ENCODE peak calls at places on chromosomes 7 and 10, in four cellular contexts. One of them, this sample, is unnamed.

GRCh38 chr7:77959080-77959479 is 160.5 kb downstream of the PHTF2 start:
- DNase-seq in K562: no peak
- DNase-seq in HCT116: no peak
- DNase-seq in HepG2: no peak
- DNase-seq in this sample: no peak

GRCh38 chr7:51028128-51028830 is 245.6 kb upstream of the GRB10 start:
- DNase-seq in HCT116: no peak
- DNase-seq in K562: no peak
- DNase-seq in HepG2: no peak
- DNase-seq in this sample: no peak

GRCh38 chr7:151904270-151904669 is 27.4 kb upstream of the PRKAG2 start:
- DNase-seq in HCT116: no peak
- DNase-seq in K562: no peak
- DNase-seq in HepG2: no peak
- DNase-seq in this sample: no peak

GRCh38 chr10:58757352-58758071 is 244.8 kb downstream of the BICC1 start:
- DNase-seq in HCT116: no peak
- DNase-seq in K562: no peak
- DNase-seq in HepG2: no peak
- DNase-seq in this sample: no peak

GRCh38 chr10:1648648-1649047 is 88.7 kb downstream of the ADARB2 start:
- DNase-seq in K562: no peak
- DNase-seq in HepG2: no peak
- DNase-seq in HCT116: no peak
- DNase-seq in this sample: peak; percentile 25

GRCh38 chr7:7251742-7252141 is 69.4 kb downstream of the C1GALT1 start:
- DNase-seq in K562: no peak
- DNase-seq in HCT116: no peak
- DNase-seq in HepG2: no peak
- DNase-seq in this sample: peak; percentile 72

GRCh38 chr10:88256013-88256680 is 327.0 kb downstream of the RNLS start:
- DNase-seq in HepG2: no peak
- DNase-seq in HCT116: no peak
- DNase-seq in K562: no peak
- DNase-seq in this sample: no peak

GRCh38 chr7:98251844-98252639 is at the start of gene TECPR1:
- DNase-seq in HepG2: peak; percentile 90
- DNase-seq in HCT116: peak; percentile 84
- DNase-seq in K562: peak; percentile 94
- DNase-seq in this sample: peak; percentile 66

GRCh38 chr10:19930936-19931859 is 115.0 kb downstream of the PLXDC2 start:
- DNase-seq in HCT116: no peak
- DNase-seq in HepG2: no peak
- DNase-seq in K562: no peak
- DNase-seq in this sample: no peak

GRCh38 chr10:118768041-118768933 is 13.5 kb upstream of the CACUL1 start:
- DNase-seq in HepG2: no peak
- DNase-seq in HCT116: no peak
- DNase-seq in K562: peak; percentile 28
- DNase-seq in this sample: no peak

GRCh38 chr7:17900464-17900863 is 39.8 kb downstream of the SNX13 start:
- DNase-seq in K562: no peak
- DNase-seq in HCT116: no peak
- DNase-seq in HepG2: no peak
- DNase-seq in this sample: no peak

GRCh38 chr7:156989766-156990535 is 20.5 kb downstream of the MNX1 start:
- DNase-seq in HCT116: no peak
- DNase-seq in K562: no peak
- DNase-seq in HepG2: no peak
- DNase-seq in this sample: no peak

GRCh38 chr10:121754667-121755066 is 156.4 kb upstream of the FGFR2 start:
- DNase-seq in K562: no peak
- DNase-seq in HCT116: no peak
- DNase-seq in HepG2: no peak
- DNase-seq in this sample: no peak

GRCh38 chr10:112182808-112183328 is 697 bp downstream of the GPAM start:
- DNase-seq in HCT116: no peak
- DNase-seq in K562: no peak
- DNase-seq in HepG2: no peak
- DNase-seq in this sample: no peak

GRCh38 chr7:41702635-41703371 is at the start of gene INHBA:
- DNase-seq in HCT116: no peak
- DNase-seq in HepG2: no peak
- DNase-seq in K562: no peak
- DNase-seq in this sample: no peak

GRCh38 chr10:14244801-14245211 is 85.9 kb downstream of the FRMD4A start:
- DNase-seq in HCT116: peak; percentile 35
- DNase-seq in K562: no peak
- DNase-seq in HepG2: no peak
- DNase-seq in this sample: no peak
- TF ChIP-seq ZBTB33 in HCT116: no peak
- TF ChIP-seq ZBTB33 in K562: no peak
- TF ChIP-seq ZBTB33 in HepG2: no peak
- TF ChIP-seq ZBTB33 in this sample: no peak

GRCh38 chr10:60427709-60428386 is 38.2 kb upstream of the ANK3 start:
- DNase-seq in K562: no peak
- DNase-seq in HCT116: no peak
- DNase-seq in HepG2: no peak
- DNase-seq in this sample: no peak
- TF ChIP-seq ATF3 in K562: no peak
- TF ChIP-seq ATF3 in HCT116: no peak
- TF ChIP-seq ATF3 in HepG2: no peak
- TF ChIP-seq ATF3 in this sample: no peak

DNA sequence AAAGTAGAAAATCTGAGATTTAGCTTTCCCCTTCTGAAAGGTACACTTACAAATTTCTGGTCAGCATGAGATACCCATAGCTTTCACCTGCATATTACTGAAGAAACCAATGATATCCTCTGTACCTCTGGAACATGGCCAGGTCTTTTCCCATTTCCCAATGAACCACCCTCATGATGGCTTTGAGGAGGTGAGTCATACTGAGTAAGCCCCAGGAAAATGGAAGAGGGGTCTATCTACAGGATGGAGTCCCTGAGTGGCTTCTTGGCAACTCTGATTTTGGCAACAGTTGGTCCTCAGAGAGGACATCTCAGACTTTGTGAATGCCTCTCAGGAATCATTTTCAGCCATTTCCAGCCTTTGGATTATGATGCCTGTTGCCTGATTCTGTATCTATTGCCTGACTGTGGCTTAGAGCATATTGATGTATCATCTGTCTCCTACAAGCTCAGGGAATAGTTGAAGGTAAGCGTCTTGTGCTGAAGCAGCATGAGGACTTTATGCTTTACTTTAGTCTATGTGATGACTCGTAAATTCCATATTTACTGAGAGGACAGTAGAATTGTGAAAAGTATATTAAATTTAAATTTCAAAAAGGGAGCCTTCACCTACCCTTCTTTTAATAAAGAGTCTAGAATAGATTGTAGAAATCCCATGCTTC is 84.7 kb upstream of the DKK1 start:
- DNase-seq in HCT116: no peak
- DNase-seq in K562: no peak
- DNase-seq in HepG2: no peak
- DNase-seq in this sample: no peak
- TF ChIP-seq ZBTB33 in HCT116: no peak
- TF ChIP-seq ZBTB33 in K562: no peak
- TF ChIP-seq ZBTB33 in HepG2: no peak
- TF ChIP-seq ZBTB33 in this sample: no peak

GRCh38 chr7:123151443-123151842 is 48.3 kb downstream of the SLC13A1 start:
- DNase-seq in HCT116: no peak
- DNase-seq in K562: no peak
- DNase-seq in HepG2: no peak
- DNase-seq in this sample: no peak

GRCh38 chr7:123157606-123158005 is 42.2 kb downstream of the SLC13A1 start:
- DNase-seq in K562: no peak
- DNase-seq in HepG2: no peak
- DNase-seq in HCT116: no peak
- DNase-seq in this sample: no peak

GRCh38 chr7:123148813-123149212 is 51.0 kb downstream of the SLC13A1 start:
- DNase-seq in HCT116: no peak
- DNase-seq in K562: no peak
- DNase-seq in HepG2: no peak
- DNase-seq in this sample: no peak

GRCh38 chr7:123155571-123155970 is 44.2 kb downstream of the SLC13A1 start:
- DNase-seq in HCT116: no peak
- DNase-seq in HepG2: no peak
- DNase-seq in K562: no peak
- DNase-seq in this sample: no peak

DNA sequence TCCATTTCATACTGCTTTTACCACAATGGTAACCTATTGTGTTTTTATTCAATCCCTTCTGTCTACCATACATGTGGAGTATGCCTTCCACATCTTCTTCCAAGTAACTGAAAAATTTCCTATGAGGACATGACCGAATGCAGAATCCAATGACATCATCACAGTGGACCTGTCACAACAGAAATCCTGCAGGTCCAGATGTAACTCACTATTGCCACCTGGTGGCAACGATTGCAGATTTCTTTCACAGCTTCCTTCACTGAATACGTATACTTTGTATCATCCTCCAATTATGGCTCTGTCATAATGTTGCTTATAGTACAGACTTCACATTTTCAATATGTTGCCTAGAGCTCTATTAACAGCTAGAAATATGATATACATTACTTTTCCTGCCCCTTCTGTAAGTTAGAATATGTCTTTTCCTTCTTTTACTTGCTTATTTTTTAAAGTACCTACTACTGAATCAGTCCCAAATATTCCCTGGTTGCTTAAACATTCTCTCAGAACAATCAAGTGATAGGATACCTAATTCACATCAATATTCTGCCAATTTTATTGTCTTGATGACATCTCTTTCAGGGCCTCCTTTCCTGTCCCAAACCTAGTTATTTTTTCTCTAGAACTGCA is 45.4 kb downstream of the SLC13A1 start:
- DNase-seq in HepG2: peak; percentile 74
- DNase-seq in HCT116: peak; percentile 90
- DNase-seq in K562: peak; percentile 81
- DNase-seq in this sample: peak; percentile 43
- TF ChIP-seq ATF3 in HepG2: peak; percentile 37
- TF ChIP-seq ATF3 in HCT116: peak; percentile 41
- TF ChIP-seq ATF3 in K562: peak; percentile 91
- TF ChIP-seq ATF3 in this sample: no peak

GRCh38 chr7:139692723-139693122 is 85.1 kb downstream of the HIPK2 start:
- DNase-seq in K562: no peak
- DNase-seq in HepG2: no peak
- DNase-seq in HCT116: no peak
- DNase-seq in this sample: no peak

GRCh38 chr7:139694389-139694676 is 83.5 kb downstream of the HIPK2 start:
- DNase-seq in HCT116: no peak
- DNase-seq in K562: no peak
- DNase-seq in HepG2: no peak
- DNase-seq in this sample: no peak

GRCh38 chr7:139687980-139688632 is 89.7 kb downstream of the HIPK2 start:
- DNase-seq in K562: peak; percentile 84
- DNase-seq in HCT116: peak; percentile 26
- DNase-seq in HepG2: no peak
- DNase-seq in this sample: no peak

GRCh38 chr7:139693651-139694388 is 84.0 kb downstream of the HIPK2 start:
- DNase-seq in K562: no peak
- DNase-seq in HCT116: no peak
- DNase-seq in HepG2: no peak
- DNase-seq in this sample: no peak

DNA sequence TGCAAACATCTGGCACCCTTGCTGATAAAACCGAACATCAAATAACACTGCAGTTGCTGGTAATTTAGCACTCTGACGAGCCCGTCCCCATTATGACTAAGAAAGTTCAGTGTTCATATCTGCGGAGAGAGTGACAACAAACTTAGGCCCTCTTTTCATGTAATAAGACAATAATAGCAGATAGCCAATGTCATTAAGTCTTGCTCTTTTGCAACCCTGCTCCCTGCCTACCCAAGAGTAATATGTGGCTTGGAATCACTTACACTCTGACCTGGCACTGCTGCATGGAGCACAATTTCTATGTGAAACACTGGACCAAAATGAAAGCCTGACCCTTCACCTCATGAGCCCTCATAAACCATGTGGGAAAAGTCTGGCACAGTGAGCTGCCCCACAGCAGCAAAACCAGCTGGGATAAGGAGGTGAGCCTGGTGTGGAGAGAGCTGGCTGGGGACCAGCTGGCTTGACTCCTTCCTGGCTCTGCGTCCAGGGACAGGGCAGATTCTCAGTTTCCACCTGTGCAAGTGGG is 86.5 kb downstream of the HIPK2 start:
- DNase-seq in K562: no peak
- DNase-seq in HCT116: no peak
- DNase-seq in HepG2: no peak
- DNase-seq in this sample: no peak
- TF ChIP-seq ZBTB33 in K562: no peak
- TF ChIP-seq ZBTB33 in HCT116: no peak
- TF ChIP-seq ZBTB33 in HepG2: no peak
- TF ChIP-seq ZBTB33 in this sample: no peak